ENCODE peak calls at places on chromosomes 4 and X, in seven cellular contexts. One of them, this sample, is unnamed.
A peak's percentile ranks its signal among the peaks of the same experiment; 100 is the strongest.

GRCh38 chr4:74230902-74231499 is 73.1 kb downstream of the MTHFD2L start:
- DNase-seq in transverse colon: peak; percentile 74
- DNase-seq in fibroblast of mammary gland: peak; percentile 71
- DNase-seq in body of pancreas: peak; percentile 9
- DNase-seq in colonic mucosa: peak; percentile 84
- DNase-seq in cardiac muscle cell: peak; percentile 84
- DNase-seq in BE2C: no peak
- DNase-seq in this sample: peak; percentile 64

GRCh38 chr4:71287305-71287704 is 51.5 kb upstream of the SLC4A4 start:
- DNase-seq in cardiac muscle cell: no peak
- DNase-seq in fibroblast of mammary gland: no peak
- DNase-seq in body of pancreas: no peak
- DNase-seq in colonic mucosa: no peak
- DNase-seq in transverse colon: no peak
- DNase-seq in BE2C: no peak
- DNase-seq in this sample: no peak

GRCh38 chr4:184196730-184197355 is 20.8 kb downstream of the ENPP6 start:
- DNase-seq in fibroblast of mammary gland: no peak
- DNase-seq in BE2C: no peak
- DNase-seq in cardiac muscle cell: no peak
- DNase-seq in body of pancreas: no peak
- DNase-seq in colonic mucosa: no peak
- DNase-seq in transverse colon: no peak
- DNase-seq in this sample: no peak

GRCh38 chr4:145870155-145871020 is 68.2 kb downstream of the ZNF827 start:
- DNase-seq in BE2C: no peak
- DNase-seq in cardiac muscle cell: no peak
- DNase-seq in colonic mucosa: no peak
- DNase-seq in body of pancreas: no peak
- DNase-seq in fibroblast of mammary gland: no peak
- DNase-seq in transverse colon: no peak
- DNase-seq in this sample: no peak

GRCh38 chr4:98536631-98537030 is 121.8 kb downstream of the TSPAN5 start:
- DNase-seq in cardiac muscle cell: no peak
- DNase-seq in BE2C: no peak
- DNase-seq in body of pancreas: no peak
- DNase-seq in fibroblast of mammary gland: no peak
- DNase-seq in transverse colon: no peak
- DNase-seq in colonic mucosa: no peak
- DNase-seq in this sample: no peak

GRCh38 chrX:150146271-150146888 is 208.1 kb upstream of the EOLA2 start:
- DNase-seq in BE2C: no peak
- DNase-seq in fibroblast of mammary gland: no peak
- DNase-seq in colonic mucosa: no peak
- DNase-seq in cardiac muscle cell: no peak
- DNase-seq in body of pancreas: no peak
- DNase-seq in transverse colon: no peak
- DNase-seq in this sample: no peak

GRCh38 chrX:18875256-18875878 is 108.5 kb downstream of the PHKA2 start:
- DNase-seq in transverse colon: no peak
- DNase-seq in fibroblast of mammary gland: no peak
- DNase-seq in cardiac muscle cell: no peak
- DNase-seq in body of pancreas: no peak
- DNase-seq in BE2C: peak; percentile 58
- DNase-seq in colonic mucosa: no peak
- DNase-seq in this sample: no peak

GRCh38 chr4:81052119-81053068 is 21.9 kb downstream of the BMP3 start:
- DNase-seq in colonic mucosa: peak; percentile 86
- DNase-seq in body of pancreas: peak; percentile 59
- DNase-seq in transverse colon: peak; percentile 79
- DNase-seq in cardiac muscle cell: peak; percentile 76
- DNase-seq in BE2C: peak; percentile 73
- DNase-seq in fibroblast of mammary gland: peak; percentile 71
- DNase-seq in this sample: no peak

GRCh38 chr4:123568936-123569335 is 172.3 kb downstream of the SPRY1 start:
- DNase-seq in colonic mucosa: no peak
- DNase-seq in transverse colon: no peak
- DNase-seq in BE2C: no peak
- DNase-seq in cardiac muscle cell: peak; percentile 80
- DNase-seq in fibroblast of mammary gland: no peak
- DNase-seq in body of pancreas: no peak
- DNase-seq in this sample: no peak

GRCh38 chr4:120921456-120922389 is 803 bp downstream of the PRDM5 start:
- DNase-seq in fibroblast of mammary gland: peak; percentile 75
- DNase-seq in colonic mucosa: peak; percentile 71
- DNase-seq in cardiac muscle cell: peak; percentile 83
- DNase-seq in body of pancreas: peak; percentile 68
- DNase-seq in transverse colon: peak; percentile 73
- DNase-seq in BE2C: peak; percentile 69
- DNase-seq in this sample: peak; percentile 18

GRCh38 chr4:162841769-162842168 is 324.9 kb downstream of the NAF1 start:
- DNase-seq in BE2C: no peak
- DNase-seq in fibroblast of mammary gland: no peak
- DNase-seq in colonic mucosa: no peak
- DNase-seq in body of pancreas: no peak
- DNase-seq in cardiac muscle cell: no peak
- DNase-seq in transverse colon: no peak
- DNase-seq in this sample: no peak

GRCh38 chr4:38075370-38076152 is 115.4 kb downstream of the PTTG2 start:
- DNase-seq in cardiac muscle cell: peak; percentile 54
- DNase-seq in transverse colon: peak; percentile 42
- DNase-seq in colonic mucosa: peak; percentile 71
- DNase-seq in BE2C: no peak
- DNase-seq in fibroblast of mammary gland: peak; percentile 85
- DNase-seq in body of pancreas: peak; percentile 41
- DNase-seq in this sample: no peak

GRCh38 chrX:38095971-38096529 is 89.7 kb downstream of the SYTL5 start:
- DNase-seq in BE2C: no peak
- DNase-seq in body of pancreas: no peak
- DNase-seq in cardiac muscle cell: no peak
- DNase-seq in transverse colon: no peak
- DNase-seq in fibroblast of mammary gland: peak; percentile 50
- DNase-seq in colonic mucosa: no peak
- DNase-seq in this sample: no peak

GRCh38 chrX:43703211-43703791 is 47.2 kb downstream of the MAOA start:
- DNase-seq in body of pancreas: no peak
- DNase-seq in BE2C: no peak
- DNase-seq in cardiac muscle cell: peak; percentile 68
- DNase-seq in fibroblast of mammary gland: peak; percentile 45
- DNase-seq in transverse colon: no peak
- DNase-seq in colonic mucosa: peak; percentile 49
- DNase-seq in this sample: no peak

GRCh38 chrX:41449138-41449537 is 2.0 kb downstream of the NYX start:
- DNase-seq in transverse colon: no peak
- DNase-seq in colonic mucosa: no peak
- DNase-seq in cardiac muscle cell: no peak
- DNase-seq in BE2C: no peak
- DNase-seq in fibroblast of mammary gland: no peak
- DNase-seq in body of pancreas: no peak
- DNase-seq in this sample: no peak

GRCh38 chr4:3864736-3865721 is 98.8 kb downstream of the ADRA2C start:
- DNase-seq in cardiac muscle cell: no peak
- DNase-seq in BE2C: no peak
- DNase-seq in transverse colon: no peak
- DNase-seq in fibroblast of mammary gland: no peak
- DNase-seq in colonic mucosa: no peak
- DNase-seq in body of pancreas: no peak
- DNase-seq in this sample: no peak

GRCh38 chr4:140935259-140935658 is 179.1 kb upstream of the TBC1D9 start:
- DNase-seq in transverse colon: no peak
- DNase-seq in body of pancreas: peak; percentile 37
- DNase-seq in BE2C: peak; percentile 61
- DNase-seq in colonic mucosa: no peak
- DNase-seq in cardiac muscle cell: no peak
- DNase-seq in fibroblast of mammary gland: peak; percentile 4
- DNase-seq in this sample: no peak

GRCh38 chr4:123731009-123731408 is 334.4 kb downstream of the SPRY1 start:
- DNase-seq in colonic mucosa: no peak
- DNase-seq in transverse colon: no peak
- DNase-seq in fibroblast of mammary gland: no peak
- DNase-seq in BE2C: no peak
- DNase-seq in cardiac muscle cell: no peak
- DNase-seq in body of pancreas: no peak
- DNase-seq in this sample: no peak

DNA sequence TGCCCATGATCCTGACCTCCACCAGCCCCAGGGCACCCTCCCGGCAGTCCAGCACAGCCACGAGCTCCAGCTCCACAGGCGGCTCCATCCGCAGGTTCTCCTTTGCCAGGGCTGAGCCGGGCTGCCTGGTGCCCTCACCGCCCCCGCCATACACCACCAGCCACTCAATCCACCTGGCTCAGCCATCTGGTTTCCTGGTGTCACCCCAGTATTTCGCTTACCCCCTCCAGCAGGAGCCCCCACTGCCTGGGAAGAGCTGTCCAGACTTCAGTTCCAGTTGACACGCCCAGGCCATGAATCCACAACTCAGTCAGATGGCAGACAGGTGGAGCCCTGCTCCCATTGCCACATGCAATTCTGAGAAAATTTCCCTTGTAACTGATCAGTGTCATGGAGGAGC is 3.9 kb downstream of the SHISA3 start:
- DNase-seq in BE2C: peak; percentile 37
- DNase-seq in cardiac muscle cell: no peak
- DNase-seq in transverse colon: no peak
- DNase-seq in body of pancreas: peak; percentile 28
- DNase-seq in fibroblast of mammary gland: no peak
- DNase-seq in colonic mucosa: no peak
- DNase-seq in this sample: no peak
- H3K4me3 ChIP-seq in BE2C: peak overlapping the region; percentile 4
- H3K4me3 ChIP-seq in cardiac muscle cell: no peak overlapping the region
- H3K4me3 ChIP-seq in transverse colon: no peak overlapping the region
- H3K4me3 ChIP-seq in body of pancreas: no peak overlapping the region
- H3K4me3 ChIP-seq in fibroblast of mammary gland: no peak overlapping the region
- H3K4me3 ChIP-seq in colonic mucosa: no peak overlapping the region
- H3K4me3 ChIP-seq in this sample: no peak overlapping the region

GRCh38 chr4:53194727-53195126 is 171.1 kb downstream of the SCFD2 start:
- DNase-seq in body of pancreas: no peak
- DNase-seq in fibroblast of mammary gland: no peak
- DNase-seq in transverse colon: no peak
- DNase-seq in colonic mucosa: no peak
- DNase-seq in BE2C: no peak
- DNase-seq in cardiac muscle cell: no peak
- DNase-seq in this sample: no peak

GRCh38 chr4:53197760-53198150 is 168.1 kb downstream of the SCFD2 start:
- DNase-seq in transverse colon: no peak
- DNase-seq in body of pancreas: no peak
- DNase-seq in colonic mucosa: no peak
- DNase-seq in BE2C: no peak
- DNase-seq in cardiac muscle cell: peak; percentile 31
- DNase-seq in fibroblast of mammary gland: no peak
- DNase-seq in this sample: no peak

GRCh38 chr4:53196872-53197759 is 168.7 kb downstream of the SCFD2 start:
- DNase-seq in fibroblast of mammary gland: peak; percentile 90
- DNase-seq in body of pancreas: peak; percentile 3
- DNase-seq in colonic mucosa: no peak
- DNase-seq in cardiac muscle cell: peak; percentile 95
- DNase-seq in transverse colon: no peak
- DNase-seq in BE2C: no peak
- DNase-seq in this sample: peak; percentile 46

GRCh38 chr4:53193111-53193510 is 172.8 kb downstream of the SCFD2 start:
- DNase-seq in fibroblast of mammary gland: no peak
- DNase-seq in cardiac muscle cell: no peak
- DNase-seq in colonic mucosa: no peak
- DNase-seq in body of pancreas: no peak
- DNase-seq in BE2C: no peak
- DNase-seq in transverse colon: no peak
- DNase-seq in this sample: no peak

DNA sequence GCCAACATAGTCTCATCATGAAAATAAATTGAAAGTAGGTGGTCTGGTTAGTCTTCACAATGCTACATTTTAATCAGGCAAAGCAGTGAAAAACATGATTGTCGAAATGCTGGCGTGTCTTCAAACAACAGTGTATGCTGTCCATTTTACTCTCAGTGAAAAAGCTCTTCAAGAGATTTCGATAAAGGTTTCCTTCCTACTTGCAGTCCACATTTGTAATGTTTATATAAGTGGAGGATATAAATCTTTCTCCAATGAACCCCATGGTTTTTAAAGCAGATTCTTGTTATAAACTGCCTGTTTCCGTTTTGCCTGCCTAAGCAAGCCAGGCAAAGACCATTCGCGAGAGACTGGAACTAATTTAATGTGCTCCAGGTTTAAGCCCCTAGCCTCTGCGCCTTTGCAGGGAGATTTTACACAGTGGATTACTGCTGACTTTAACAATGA is 169.6 kb downstream of the SCFD2 start:
- DNase-seq in BE2C: no peak
- DNase-seq in fibroblast of mammary gland: peak; percentile 17
- DNase-seq in cardiac muscle cell: peak; percentile 17
- DNase-seq in body of pancreas: no peak
- DNase-seq in transverse colon: no peak
- DNase-seq in colonic mucosa: no peak
- DNase-seq in this sample: no peak
- H3K4me3 ChIP-seq in BE2C: no peak overlapping the region
- H3K4me3 ChIP-seq in fibroblast of mammary gland: no peak overlapping the region
- H3K4me3 ChIP-seq in cardiac muscle cell: no peak overlapping the region
- H3K4me3 ChIP-seq in body of pancreas: no peak overlapping the region
- H3K4me3 ChIP-seq in transverse colon: no peak overlapping the region
- H3K4me3 ChIP-seq in colonic mucosa: no peak overlapping the region
- H3K4me3 ChIP-seq in this sample: peak overlapping the region; percentile 7

GRCh38 chr4:8239226-8239625 is 30.3 kb upstream of the HTRA3 start:
- DNase-seq in body of pancreas: no peak
- DNase-seq in fibroblast of mammary gland: no peak
- DNase-seq in transverse colon: no peak
- DNase-seq in BE2C: no peak
- DNase-seq in cardiac muscle cell: no peak
- DNase-seq in colonic mucosa: no peak
- DNase-seq in this sample: no peak
- H3K4me3 ChIP-seq in body of pancreas: no peak overlapping the region
- H3K4me3 ChIP-seq in fibroblast of mammary gland: no peak overlapping the region
- H3K4me3 ChIP-seq in transverse colon: no peak overlapping the region
- H3K4me3 ChIP-seq in BE2C: no peak overlapping the region
- H3K4me3 ChIP-seq in cardiac muscle cell: no peak overlapping the region
- H3K4me3 ChIP-seq in colonic mucosa: no peak overlapping the region
- H3K4me3 ChIP-seq in this sample: no peak overlapping the region

DNA sequence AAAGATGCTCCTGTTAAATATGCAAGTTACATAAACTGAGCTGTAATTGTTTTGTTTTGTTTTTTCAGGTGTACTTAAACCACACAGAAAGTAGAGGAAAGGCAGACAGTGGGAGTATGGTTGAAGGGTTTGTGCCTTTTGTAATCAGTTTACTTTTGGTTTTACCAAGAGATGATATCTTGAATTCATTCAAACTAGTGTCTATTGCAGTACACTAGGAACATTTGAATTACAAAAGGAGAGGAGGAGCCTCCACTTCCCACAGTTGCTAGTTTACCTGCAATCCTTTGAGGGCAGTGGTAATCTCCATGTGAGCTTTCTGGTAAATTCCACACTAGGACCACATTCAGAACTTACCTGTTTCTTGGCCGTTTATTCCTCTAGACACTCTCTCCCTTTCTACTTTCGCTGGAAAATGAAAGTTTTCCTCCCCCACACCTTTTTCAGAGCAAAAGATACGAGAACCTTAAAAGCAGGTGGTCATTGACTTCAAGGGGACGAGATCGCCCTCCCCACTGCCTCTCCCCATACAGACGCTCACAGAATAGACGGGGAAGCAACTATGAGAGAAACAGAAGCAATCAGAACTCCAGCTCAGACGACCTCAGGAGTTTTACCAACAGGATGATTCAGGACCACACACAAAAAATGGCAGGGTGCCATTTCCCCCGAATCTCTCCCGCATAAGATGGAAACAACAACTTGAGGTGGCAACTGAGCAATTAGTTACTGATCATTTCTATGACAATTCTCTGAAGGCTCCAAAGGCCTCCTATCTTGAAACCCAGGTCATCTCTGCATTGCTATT is 3.3 kb downstream of the RBM47 start:
- DNase-seq in BE2C: no peak
- DNase-seq in body of pancreas: peak; percentile 27
- DNase-seq in fibroblast of mammary gland: peak; percentile 36
- DNase-seq in colonic mucosa: peak; percentile 31
- DNase-seq in transverse colon: no peak
- DNase-seq in cardiac muscle cell: peak; percentile 49
- DNase-seq in this sample: no peak
- H3K4me3 ChIP-seq in BE2C: no peak overlapping the region
- H3K4me3 ChIP-seq in body of pancreas: no peak overlapping the region
- H3K4me3 ChIP-seq in fibroblast of mammary gland: no peak overlapping the region
- H3K4me3 ChIP-seq in colonic mucosa: peak overlapping the region; percentile 0
- H3K4me3 ChIP-seq in transverse colon: no peak overlapping the region
- H3K4me3 ChIP-seq in cardiac muscle cell: no peak overlapping the region
- H3K4me3 ChIP-seq in this sample: no peak overlapping the region